ENCODE peak calls at places on chromosomes 2 and 18, in six cellular contexts. One of them, this sample, is unnamed.
A peak's percentile ranks its signal among the peaks of the same experiment; 100 is the strongest.

GRCh38 chr2:163649080-163649479 is 86.7 kb downstream of the FIGN start:
- DNase-seq in right lobe of liver: no peak
- DNase-seq in retinal pigment epithelial cell: no peak
- DNase-seq in lower lobe of right lung: no peak
- DNase-seq in IMR-90: peak; percentile 27
- DNase-seq in uterus: no peak
- DNase-seq in this sample: no peak

GRCh38 chr18:32768646-32769206 is 4.1 kb downstream of the KLHL14 start:
- DNase-seq in IMR-90: no peak
- DNase-seq in retinal pigment epithelial cell: no peak
- DNase-seq in right lobe of liver: no peak
- DNase-seq in uterus: no peak
- DNase-seq in lower lobe of right lung: no peak
- DNase-seq in this sample: no peak

GRCh38 chr2:123791716-123792115 is 233.4 kb upstream of the CNTNAP5 start:
- DNase-seq in right lobe of liver: no peak
- DNase-seq in IMR-90: no peak
- DNase-seq in retinal pigment epithelial cell: no peak
- DNase-seq in uterus: no peak
- DNase-seq in lower lobe of right lung: no peak
- DNase-seq in this sample: no peak

GRCh38 chr18:13932285-13933025 is 17.1 kb upstream of the MC2R start:
- DNase-seq in lower lobe of right lung: no peak
- DNase-seq in uterus: no peak
- DNase-seq in retinal pigment epithelial cell: no peak
- DNase-seq in IMR-90: no peak
- DNase-seq in right lobe of liver: no peak
- DNase-seq in this sample: no peak

GRCh38 chr2:240435955-240436625 is 627 bp downstream of the GPC1 start:
- DNase-seq in right lobe of liver: peak; percentile 60
- DNase-seq in IMR-90: peak; percentile 7
- DNase-seq in retinal pigment epithelial cell: no peak
- DNase-seq in uterus: no peak
- DNase-seq in lower lobe of right lung: peak; percentile 57
- DNase-seq in this sample: no peak

GRCh38 chr2:210169871-210170441 is 1.3 kb downstream of the KANSL1L start:
- DNase-seq in uterus: no peak
- DNase-seq in retinal pigment epithelial cell: peak; percentile 43
- DNase-seq in IMR-90: peak; percentile 79
- DNase-seq in right lobe of liver: no peak
- DNase-seq in lower lobe of right lung: peak; percentile 58
- DNase-seq in this sample: peak; percentile 36

GRCh38 chr2:86791574-86791973 is 861 bp upstream of the CD8A start:
- DNase-seq in right lobe of liver: no peak
- DNase-seq in lower lobe of right lung: peak; percentile 47
- DNase-seq in IMR-90: no peak
- DNase-seq in retinal pigment epithelial cell: no peak
- DNase-seq in uterus: no peak
- DNase-seq in this sample: no peak

GRCh38 chr2:200301953-200302628 is 4.4 kb upstream of the SPATS2L start:
- DNase-seq in uterus: no peak
- DNase-seq in lower lobe of right lung: no peak
- DNase-seq in retinal pigment epithelial cell: no peak
- DNase-seq in IMR-90: peak; percentile 57
- DNase-seq in right lobe of liver: no peak
- DNase-seq in this sample: no peak

GRCh38 chr2:134124047-134124753 is 129.7 kb upstream of the MGAT5 start:
- DNase-seq in right lobe of liver: no peak
- DNase-seq in IMR-90: peak; percentile 22
- DNase-seq in retinal pigment epithelial cell: no peak
- DNase-seq in lower lobe of right lung: no peak
- DNase-seq in uterus: no peak
- DNase-seq in this sample: no peak

GRCh38 chr2:212027681-212028628 is 510.6 kb downstream of the ERBB4 start:
- DNase-seq in uterus: no peak
- DNase-seq in retinal pigment epithelial cell: no peak
- DNase-seq in right lobe of liver: no peak
- DNase-seq in IMR-90: peak; percentile 52
- DNase-seq in lower lobe of right lung: no peak
- DNase-seq in this sample: no peak

GRCh38 chr2:73821227-73821626 is 7.5 kb upstream of the STAMBP start:
- DNase-seq in lower lobe of right lung: no peak
- DNase-seq in retinal pigment epithelial cell: no peak
- DNase-seq in right lobe of liver: no peak
- DNase-seq in uterus: no peak
- DNase-seq in IMR-90: no peak
- DNase-seq in this sample: no peak

GRCh38 chr18:44507729-44508325 is 172.9 kb upstream of the SETBP1 start:
- DNase-seq in retinal pigment epithelial cell: no peak
- DNase-seq in uterus: no peak
- DNase-seq in lower lobe of right lung: peak; percentile 56
- DNase-seq in IMR-90: no peak
- DNase-seq in right lobe of liver: peak; percentile 57
- DNase-seq in this sample: no peak

GRCh38 chr2:67649331-67650071 is 252.4 kb downstream of the ETAA1 start:
- DNase-seq in IMR-90: peak; percentile 61
- DNase-seq in uterus: peak; percentile 49
- DNase-seq in right lobe of liver: no peak
- DNase-seq in lower lobe of right lung: no peak
- DNase-seq in retinal pigment epithelial cell: peak; percentile 51
- DNase-seq in this sample: no peak

GRCh38 chr2:10097352-10098148 is 17.3 kb upstream of the CYS1 start:
- DNase-seq in lower lobe of right lung: peak; percentile 77
- DNase-seq in right lobe of liver: peak; percentile 76
- DNase-seq in IMR-90: peak; percentile 43
- DNase-seq in uterus: peak; percentile 69
- DNase-seq in retinal pigment epithelial cell: no peak
- DNase-seq in this sample: no peak

GRCh38 chr2:196336715-196337617 is 165.6 kb upstream of the STK17B start:
- DNase-seq in IMR-90: peak; percentile 58
- DNase-seq in right lobe of liver: no peak
- DNase-seq in uterus: no peak
- DNase-seq in lower lobe of right lung: no peak
- DNase-seq in retinal pigment epithelial cell: no peak
- DNase-seq in this sample: no peak

DNA sequence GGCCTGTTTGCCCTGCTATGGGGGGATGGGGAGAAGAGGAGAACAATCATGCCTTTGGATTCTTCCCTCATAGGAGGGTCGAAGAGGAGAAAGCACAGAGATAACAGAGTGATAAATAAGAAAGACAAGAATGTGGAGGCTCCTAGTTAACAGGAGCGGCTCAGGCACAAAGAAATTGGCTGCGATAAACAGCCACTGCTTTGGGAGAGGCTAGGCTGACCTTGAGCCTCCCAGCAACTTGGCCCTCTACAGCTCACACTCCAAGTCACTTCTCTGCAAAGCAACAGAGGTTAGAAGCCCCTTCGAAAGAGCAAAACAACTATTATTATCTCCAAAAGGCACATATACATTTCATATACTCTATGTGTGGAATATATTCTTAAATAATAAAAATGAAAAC is 69.5 kb downstream of the ZBTB7C start:
- DNase-seq in retinal pigment epithelial cell: no peak
- DNase-seq in right lobe of liver: no peak
- DNase-seq in lower lobe of right lung: no peak
- DNase-seq in IMR-90: no peak
- DNase-seq in uterus: no peak
- DNase-seq in this sample: no peak
- H3K4me3 ChIP-seq in retinal pigment epithelial cell: no peak overlapping the region
- H3K4me3 ChIP-seq in right lobe of liver: no peak overlapping the region
- H3K4me3 ChIP-seq in lower lobe of right lung: no peak overlapping the region
- H3K4me3 ChIP-seq in IMR-90: no peak overlapping the region
- H3K4me3 ChIP-seq in uterus: no peak overlapping the region
- H3K4me3 ChIP-seq in this sample: no peak overlapping the region

GRCh38 chr2:217273851-217274250 is 414.0 kb upstream of the TNP1 start:
- DNase-seq in lower lobe of right lung: no peak
- DNase-seq in right lobe of liver: no peak
- DNase-seq in retinal pigment epithelial cell: no peak
- DNase-seq in uterus: no peak
- DNase-seq in IMR-90: no peak
- DNase-seq in this sample: no peak
- TF ChIP-seq CTCF in lower lobe of right lung: no peak
- TF ChIP-seq CTCF in right lobe of liver: no peak
- TF ChIP-seq CTCF in retinal pigment epithelial cell: no peak
- TF ChIP-seq CTCF in uterus: no peak
- TF ChIP-seq CTCF in IMR-90: no peak
- TF ChIP-seq CTCF in this sample: no peak

GRCh38 chr2:152335016-152335850 is at the start of gene FMNL2:
- DNase-seq in lower lobe of right lung: peak; percentile 89
- DNase-seq in right lobe of liver: peak; percentile 85
- DNase-seq in retinal pigment epithelial cell: no peak
- DNase-seq in IMR-90: peak; percentile 65
- DNase-seq in uterus: peak; percentile 86
- DNase-seq in this sample: no peak
- H3K4me3 ChIP-seq in lower lobe of right lung: peak within 1 kb of the TSS; percentile 93
- H3K4me3 ChIP-seq in right lobe of liver: peak within 1 kb of the TSS; percentile 89
- H3K4me3 ChIP-seq in retinal pigment epithelial cell: peak within 1 kb of the TSS; percentile 83
- H3K4me3 ChIP-seq in IMR-90: peak within 1 kb of the TSS; percentile 98
- H3K4me3 ChIP-seq in uterus: peak within 1 kb of the TSS; percentile 97
- H3K4me3 ChIP-seq in this sample: peak within 1 kb of the TSS; percentile 80

DNA sequence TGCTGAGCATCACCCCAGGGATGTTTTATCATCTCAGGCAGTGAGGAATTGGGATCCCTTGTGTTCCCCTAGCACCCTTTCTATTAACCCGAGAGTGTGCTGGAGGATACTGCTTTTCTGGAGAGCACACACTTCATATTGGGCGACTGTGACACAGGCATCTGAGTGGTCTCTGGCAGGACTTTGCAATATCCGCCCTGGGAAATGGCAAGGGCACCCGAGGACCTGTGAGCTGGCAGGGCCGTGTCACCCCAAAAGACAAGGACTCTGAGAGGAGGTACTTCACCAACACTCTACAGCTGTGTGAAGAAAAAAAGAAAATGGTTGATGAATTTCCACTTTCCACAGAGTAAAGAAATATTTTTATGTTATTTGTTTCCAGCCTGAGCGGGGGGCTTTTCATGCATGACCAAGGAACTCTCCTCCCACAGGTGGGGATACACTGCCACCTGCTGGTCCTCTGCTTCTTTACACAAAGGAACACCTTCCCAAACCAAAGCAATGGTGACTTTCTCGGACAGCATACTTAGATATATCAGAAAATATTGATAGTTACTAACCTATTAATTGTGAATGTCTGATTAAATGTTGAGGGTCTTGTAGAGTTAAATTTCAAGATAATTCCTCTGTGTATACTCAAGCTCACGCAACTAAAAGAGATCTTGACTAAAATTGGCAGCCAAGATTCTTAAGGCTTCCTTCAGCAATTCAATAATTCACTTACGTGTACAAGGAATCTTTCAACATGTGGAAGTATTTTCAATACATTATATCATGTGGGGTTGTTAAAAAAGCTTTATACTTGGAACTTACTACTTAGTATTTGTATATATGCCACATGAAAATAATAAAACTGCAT is 45.9 kb upstream of the REG3G start:
- DNase-seq in lower lobe of right lung: no peak
- DNase-seq in uterus: no peak
- DNase-seq in IMR-90: no peak
- DNase-seq in right lobe of liver: no peak
- DNase-seq in retinal pigment epithelial cell: peak; percentile 6
- DNase-seq in this sample: no peak
- TF ChIP-seq CTCF in lower lobe of right lung: peak; percentile 65
- TF ChIP-seq CTCF in uterus: peak; percentile 36
- TF ChIP-seq CTCF in IMR-90: peak; percentile 50
- TF ChIP-seq CTCF in right lobe of liver: peak; percentile 37
- TF ChIP-seq CTCF in retinal pigment epithelial cell: peak; percentile 87
- TF ChIP-seq CTCF in this sample: no peak

GRCh38 chr18:59885579-59886163 is 14.1 kb upstream of the PMAIP1 start:
- DNase-seq in retinal pigment epithelial cell: no peak
- DNase-seq in right lobe of liver: no peak
- DNase-seq in lower lobe of right lung: no peak
- DNase-seq in uterus: no peak
- DNase-seq in IMR-90: peak; percentile 92
- DNase-seq in this sample: no peak
- H3K4me3 ChIP-seq in retinal pigment epithelial cell: peak overlapping the region; percentile 19
- H3K4me3 ChIP-seq in right lobe of liver: no peak overlapping the region
- H3K4me3 ChIP-seq in lower lobe of right lung: no peak overlapping the region
- H3K4me3 ChIP-seq in uterus: no peak overlapping the region
- H3K4me3 ChIP-seq in IMR-90: no peak overlapping the region
- H3K4me3 ChIP-seq in this sample: peak overlapping the region; percentile 7